ENCODE peak calls at places on chromosomes 2 and 18, in seven cellular contexts. One of them, this sample, is unnamed.

GRCh38 chr18:47263197-47263827 is 11.9 kb upstream of the SKOR2 start:
- DNase-seq in fibroblast of villous mesenchyme: no peak
- DNase-seq in neuronal stem cell: no peak
- DNase-seq in tibial artery: no peak
- DNase-seq in astrocyte of the spinal cord: no peak
- DNase-seq in right lobe of liver: no peak
- DNase-seq in CD8-positive, alpha-beta T cell: no peak
- DNase-seq in this sample: no peak

GRCh38 chr2:127810156-127810636 is 775 bp downstream of the WDR33 start:
- DNase-seq in fibroblast of villous mesenchyme: peak
- DNase-seq in neuronal stem cell: peak
- DNase-seq in tibial artery: no peak
- DNase-seq in astrocyte of the spinal cord: no peak
- DNase-seq in right lobe of liver: peak
- DNase-seq in CD8-positive, alpha-beta T cell: no peak
- DNase-seq in this sample: peak

GRCh38 chr2:238667008-238667407 is 180.9 kb upstream of the TWIST2 start:
- DNase-seq in fibroblast of villous mesenchyme: peak
- DNase-seq in neuronal stem cell: no peak
- DNase-seq in tibial artery: no peak
- DNase-seq in astrocyte of the spinal cord: peak
- DNase-seq in right lobe of liver: no peak
- DNase-seq in CD8-positive, alpha-beta T cell: no peak
- DNase-seq in this sample: no peak

GRCh38 chr2:189146553-189146952 is 33.0 kb downstream of the COL5A2 start:
- DNase-seq in fibroblast of villous mesenchyme: no peak
- DNase-seq in neuronal stem cell: no peak
- DNase-seq in tibial artery: no peak
- DNase-seq in astrocyte of the spinal cord: no peak
- DNase-seq in right lobe of liver: no peak
- DNase-seq in CD8-positive, alpha-beta T cell: no peak
- DNase-seq in this sample: no peak

GRCh38 chr2:127208313-127208712 is 11.8 kb downstream of the CYP27C1 start:
- DNase-seq in fibroblast of villous mesenchyme: peak
- DNase-seq in neuronal stem cell: no peak
- DNase-seq in tibial artery: no peak
- DNase-seq in astrocyte of the spinal cord: no peak
- DNase-seq in right lobe of liver: no peak
- DNase-seq in CD8-positive, alpha-beta T cell: no peak
- DNase-seq in this sample: peak

GRCh38 chr2:95010126-95010525 is 15.4 kb upstream of the MAL start:
- DNase-seq in fibroblast of villous mesenchyme: no peak
- DNase-seq in neuronal stem cell: no peak
- DNase-seq in tibial artery: no peak
- DNase-seq in astrocyte of the spinal cord: no peak
- DNase-seq in right lobe of liver: no peak
- DNase-seq in CD8-positive, alpha-beta T cell: no peak
- DNase-seq in this sample: no peak

GRCh38 chr2:66437055-66437454 is 2.1 kb downstream of the MEIS1 start:
- DNase-seq in fibroblast of villous mesenchyme: peak
- DNase-seq in neuronal stem cell: no peak
- DNase-seq in tibial artery: no peak
- DNase-seq in astrocyte of the spinal cord: peak
- DNase-seq in right lobe of liver: no peak
- DNase-seq in CD8-positive, alpha-beta T cell: no peak
- DNase-seq in this sample: no peak

GRCh38 chr2:221478106-221478863 is 93.8 kb downstream of the EPHA4 start:
- DNase-seq in fibroblast of villous mesenchyme: no peak
- DNase-seq in neuronal stem cell: no peak
- DNase-seq in tibial artery: no peak
- DNase-seq in astrocyte of the spinal cord: no peak
- DNase-seq in right lobe of liver: no peak
- DNase-seq in CD8-positive, alpha-beta T cell: no peak
- DNase-seq in this sample: no peak

GRCh38 chr2:161312996-161313395 is 4.8 kb downstream of the PSMD14 start:
- DNase-seq in fibroblast of villous mesenchyme: no peak
- DNase-seq in neuronal stem cell: no peak
- DNase-seq in tibial artery: no peak
- DNase-seq in astrocyte of the spinal cord: peak
- DNase-seq in right lobe of liver: no peak
- DNase-seq in CD8-positive, alpha-beta T cell: no peak
- DNase-seq in this sample: no peak

GRCh38 chr18:59208602-59209001 is 11.4 kb upstream of the GRP start:
- DNase-seq in fibroblast of villous mesenchyme: no peak
- DNase-seq in neuronal stem cell: no peak
- DNase-seq in tibial artery: no peak
- DNase-seq in astrocyte of the spinal cord: no peak
- DNase-seq in right lobe of liver: no peak
- DNase-seq in CD8-positive, alpha-beta T cell: no peak
- DNase-seq in this sample: no peak

GRCh38 chr2:203859030-203859854 is 8.3 kb upstream of the CTLA4 start:
- DNase-seq in fibroblast of villous mesenchyme: no peak
- DNase-seq in neuronal stem cell: no peak
- DNase-seq in tibial artery: no peak
- DNase-seq in astrocyte of the spinal cord: no peak
- DNase-seq in right lobe of liver: no peak
- DNase-seq in CD8-positive, alpha-beta T cell: no peak
- DNase-seq in this sample: no peak

GRCh38 chr18:74489631-74490030 is 6.5 kb upstream of the CNDP2 start:
- DNase-seq in fibroblast of villous mesenchyme: peak
- DNase-seq in neuronal stem cell: no peak
- DNase-seq in tibial artery: no peak
- DNase-seq in astrocyte of the spinal cord: peak
- DNase-seq in right lobe of liver: no peak
- DNase-seq in CD8-positive, alpha-beta T cell: no peak
- DNase-seq in this sample: no peak

GRCh38 chr2:177243073-177243472 is 21.5 kb downstream of the NFE2L2 start:
- DNase-seq in fibroblast of villous mesenchyme: no peak
- DNase-seq in neuronal stem cell: no peak
- DNase-seq in tibial artery: no peak
- DNase-seq in astrocyte of the spinal cord: no peak
- DNase-seq in right lobe of liver: no peak
- DNase-seq in CD8-positive, alpha-beta T cell: no peak
- DNase-seq in this sample: no peak

GRCh38 chr2:148959745-148960144 is 78.8 kb upstream of the LYPD6B start:
- DNase-seq in fibroblast of villous mesenchyme: no peak
- DNase-seq in neuronal stem cell: no peak
- DNase-seq in tibial artery: no peak
- DNase-seq in astrocyte of the spinal cord: no peak
- DNase-seq in right lobe of liver: no peak
- DNase-seq in CD8-positive, alpha-beta T cell: no peak
- DNase-seq in this sample: no peak

GRCh38 chr2:174778479-174778962 is 14.2 kb upstream of the CHRNA1 start:
- DNase-seq in fibroblast of villous mesenchyme: peak
- DNase-seq in neuronal stem cell: no peak
- DNase-seq in tibial artery: peak
- DNase-seq in astrocyte of the spinal cord: peak
- DNase-seq in right lobe of liver: peak
- DNase-seq in CD8-positive, alpha-beta T cell: peak
- DNase-seq in this sample: no peak

GRCh38 chr2:62467475-62468321 is 38.3 kb downstream of the TMEM17 start:
- DNase-seq in fibroblast of villous mesenchyme: peak
- DNase-seq in neuronal stem cell: no peak
- DNase-seq in tibial artery: peak
- DNase-seq in astrocyte of the spinal cord: peak
- DNase-seq in right lobe of liver: peak
- DNase-seq in CD8-positive, alpha-beta T cell: no peak
- DNase-seq in this sample: no peak

GRCh38 chr2:240186191-240186725 is 45.8 kb upstream of the OTOS start:
- DNase-seq in fibroblast of villous mesenchyme: no peak
- DNase-seq in neuronal stem cell: no peak
- DNase-seq in tibial artery: no peak
- DNase-seq in astrocyte of the spinal cord: no peak
- DNase-seq in right lobe of liver: no peak
- DNase-seq in CD8-positive, alpha-beta T cell: no peak
- DNase-seq in this sample: no peak

GRCh38 chr18:46899274-46899948 is 17.9 kb downstream of the PIAS2 start:
- DNase-seq in fibroblast of villous mesenchyme: no peak
- DNase-seq in neuronal stem cell: peak
- DNase-seq in tibial artery: no peak
- DNase-seq in astrocyte of the spinal cord: peak
- DNase-seq in right lobe of liver: no peak
- DNase-seq in CD8-positive, alpha-beta T cell: no peak
- DNase-seq in this sample: no peak

GRCh38 chr2:40101076-40101688 is 322.1 kb upstream of the THUMPD2 start:
- DNase-seq in fibroblast of villous mesenchyme: peak
- DNase-seq in neuronal stem cell: no peak
- DNase-seq in tibial artery: no peak
- DNase-seq in astrocyte of the spinal cord: peak
- DNase-seq in right lobe of liver: no peak
- DNase-seq in CD8-positive, alpha-beta T cell: no peak
- DNase-seq in this sample: no peak

GRCh38 chr2:20444113-20444992 is 2.5 kb upstream of the RHOB start:
- DNase-seq in fibroblast of villous mesenchyme: peak
- DNase-seq in neuronal stem cell: no peak
- DNase-seq in tibial artery: peak
- DNase-seq in astrocyte of the spinal cord: peak
- DNase-seq in right lobe of liver: no peak
- DNase-seq in CD8-positive, alpha-beta T cell: no peak
- DNase-seq in this sample: no peak

GRCh38 chr2:177666408-177666807 is 273.8 kb downstream of the AGPS start:
- DNase-seq in fibroblast of villous mesenchyme: peak
- DNase-seq in neuronal stem cell: no peak
- DNase-seq in tibial artery: no peak
- DNase-seq in astrocyte of the spinal cord: peak
- DNase-seq in right lobe of liver: no peak
- DNase-seq in CD8-positive, alpha-beta T cell: no peak
- DNase-seq in this sample: no peak

GRCh38 chr18:55588001-55588875 is at the start of gene TCF4:
- DNase-seq in fibroblast of villous mesenchyme: peak
- DNase-seq in neuronal stem cell: peak
- DNase-seq in tibial artery: peak
- DNase-seq in astrocyte of the spinal cord: peak
- DNase-seq in right lobe of liver: peak
- DNase-seq in CD8-positive, alpha-beta T cell: no peak
- DNase-seq in this sample: peak

GRCh38 chr18:55587341-55588000 is 521 bp downstream of the TCF4 start:
- DNase-seq in fibroblast of villous mesenchyme: peak
- DNase-seq in neuronal stem cell: no peak
- DNase-seq in tibial artery: no peak
- DNase-seq in astrocyte of the spinal cord: peak
- DNase-seq in right lobe of liver: peak
- DNase-seq in CD8-positive, alpha-beta T cell: no peak
- DNase-seq in this sample: peak

GRCh38 chr18:55586841-55587240 is 1.2 kb downstream of the TCF4 start:
- DNase-seq in fibroblast of villous mesenchyme: peak
- DNase-seq in neuronal stem cell: no peak
- DNase-seq in tibial artery: no peak
- DNase-seq in astrocyte of the spinal cord: peak
- DNase-seq in right lobe of liver: no peak
- DNase-seq in CD8-positive, alpha-beta T cell: no peak
- DNase-seq in this sample: no peak

GRCh38 chr18:55585050-55585449 is 2.9 kb downstream of the TCF4 start:
- DNase-seq in fibroblast of villous mesenchyme: no peak
- DNase-seq in neuronal stem cell: no peak
- DNase-seq in tibial artery: no peak
- DNase-seq in astrocyte of the spinal cord: peak
- DNase-seq in right lobe of liver: no peak
- DNase-seq in CD8-positive, alpha-beta T cell: no peak
- DNase-seq in this sample: no peak

GRCh38 chr18:55585586-55586521 is 2.1 kb downstream of the TCF4 start:
- DNase-seq in fibroblast of villous mesenchyme: peak
- DNase-seq in neuronal stem cell: no peak
- DNase-seq in tibial artery: no peak
- DNase-seq in astrocyte of the spinal cord: peak
- DNase-seq in right lobe of liver: no peak
- DNase-seq in CD8-positive, alpha-beta T cell: no peak
- DNase-seq in this sample: peak
- H3K4me3 ChIP-seq in fibroblast of villous mesenchyme: peak
- H3K4me3 ChIP-seq in neuronal stem cell: peak
- H3K4me3 ChIP-seq in tibial artery: peak
- H3K4me3 ChIP-seq in astrocyte of the spinal cord: peak
- H3K4me3 ChIP-seq in right lobe of liver: peak
- H3K4me3 ChIP-seq in CD8-positive, alpha-beta T cell: no peak
- H3K4me3 ChIP-seq in this sample: peak

GRCh38 chr2:3655871-3656761 is 1.9 kb upstream of the ALLC start:
- DNase-seq in fibroblast of villous mesenchyme: no peak
- DNase-seq in neuronal stem cell: no peak
- DNase-seq in tibial artery: no peak
- DNase-seq in astrocyte of the spinal cord: no peak
- DNase-seq in right lobe of liver: no peak
- DNase-seq in CD8-positive, alpha-beta T cell: no peak
- DNase-seq in this sample: no peak
- H3K4me3 ChIP-seq in fibroblast of villous mesenchyme: no peak
- H3K4me3 ChIP-seq in neuronal stem cell: no peak
- H3K4me3 ChIP-seq in tibial artery: no peak
- H3K4me3 ChIP-seq in astrocyte of the spinal cord: no peak
- H3K4me3 ChIP-seq in right lobe of liver: no peak
- H3K4me3 ChIP-seq in CD8-positive, alpha-beta T cell: no peak
- H3K4me3 ChIP-seq in this sample: no peak

GRCh38 chr2:135688002-135688401 is 53.7 kb upstream of the UBXN4 start:
- DNase-seq in fibroblast of villous mesenchyme: peak
- DNase-seq in neuronal stem cell: peak
- DNase-seq in tibial artery: no peak
- DNase-seq in astrocyte of the spinal cord: no peak
- DNase-seq in right lobe of liver: no peak
- DNase-seq in CD8-positive, alpha-beta T cell: no peak
- DNase-seq in this sample: no peak

GRCh38 chr2:135688978-135689377 is 52.7 kb upstream of the UBXN4 start:
- DNase-seq in fibroblast of villous mesenchyme: no peak
- DNase-seq in neuronal stem cell: no peak
- DNase-seq in tibial artery: no peak
- DNase-seq in astrocyte of the spinal cord: no peak
- DNase-seq in right lobe of liver: no peak
- DNase-seq in CD8-positive, alpha-beta T cell: no peak
- DNase-seq in this sample: no peak

GRCh38 chr2:135694711-135695110 is 46.9 kb upstream of the UBXN4 start:
- DNase-seq in fibroblast of villous mesenchyme: no peak
- DNase-seq in neuronal stem cell: no peak
- DNase-seq in tibial artery: no peak
- DNase-seq in astrocyte of the spinal cord: peak
- DNase-seq in right lobe of liver: no peak
- DNase-seq in CD8-positive, alpha-beta T cell: no peak
- DNase-seq in this sample: no peak

GRCh38 chr2:135685361-135685760 is 56.3 kb upstream of the UBXN4 start:
- DNase-seq in fibroblast of villous mesenchyme: peak
- DNase-seq in neuronal stem cell: no peak
- DNase-seq in tibial artery: no peak
- DNase-seq in astrocyte of the spinal cord: peak
- DNase-seq in right lobe of liver: no peak
- DNase-seq in CD8-positive, alpha-beta T cell: no peak
- DNase-seq in this sample: no peak

DNA sequence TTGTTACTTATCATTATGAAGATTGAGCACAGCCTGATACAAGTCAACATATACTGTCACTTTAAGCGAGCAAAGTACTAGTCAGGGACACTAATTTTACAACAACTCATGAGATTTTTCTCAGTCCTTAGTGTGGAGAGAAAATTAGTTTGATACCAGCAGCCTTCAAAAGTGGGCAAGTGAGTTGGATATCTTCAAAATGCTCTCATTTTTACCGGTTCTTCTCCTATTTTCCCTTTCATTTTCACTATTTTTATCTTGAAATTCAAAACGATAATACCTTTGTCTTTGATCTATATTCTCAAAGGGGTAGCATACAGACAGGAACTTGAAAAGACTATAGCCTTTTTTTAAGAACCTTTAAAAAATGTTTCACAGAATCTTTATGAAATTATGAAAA is 52.0 kb upstream of the UBXN4 start:
- DNase-seq in fibroblast of villous mesenchyme: no peak
- DNase-seq in neuronal stem cell: no peak
- DNase-seq in tibial artery: no peak
- DNase-seq in astrocyte of the spinal cord: no peak
- DNase-seq in right lobe of liver: no peak
- DNase-seq in CD8-positive, alpha-beta T cell: no peak
- DNase-seq in this sample: no peak
- H3K4me3 ChIP-seq in fibroblast of villous mesenchyme: no peak
- H3K4me3 ChIP-seq in neuronal stem cell: no peak
- H3K4me3 ChIP-seq in tibial artery: no peak
- H3K4me3 ChIP-seq in astrocyte of the spinal cord: no peak
- H3K4me3 ChIP-seq in right lobe of liver: no peak
- H3K4me3 ChIP-seq in CD8-positive, alpha-beta T cell: peak
- H3K4me3 ChIP-seq in this sample: no peak

GRCh38 chr18:13077473-13077872 is 86.3 kb downstream of the CEP192 start:
- DNase-seq in fibroblast of villous mesenchyme: no peak
- DNase-seq in neuronal stem cell: no peak
- DNase-seq in tibial artery: no peak
- DNase-seq in astrocyte of the spinal cord: no peak
- DNase-seq in right lobe of liver: no peak
- DNase-seq in CD8-positive, alpha-beta T cell: no peak
- DNase-seq in this sample: no peak
- H3K4me3 ChIP-seq in fibroblast of villous mesenchyme: no peak
- H3K4me3 ChIP-seq in neuronal stem cell: no peak
- H3K4me3 ChIP-seq in tibial artery: no peak
- H3K4me3 ChIP-seq in astrocyte of the spinal cord: no peak
- H3K4me3 ChIP-seq in right lobe of liver: no peak
- H3K4me3 ChIP-seq in CD8-positive, alpha-beta T cell: no peak
- H3K4me3 ChIP-seq in this sample: no peak